ENCODE peak calls at places on chromosome 16, in four cellular contexts. F is stomach, B is uterus, H is GM13976. N is an unnamed sample.

GRCh38 chr16:2486645-2487516 is 12.0 kb downstream of the TBC1D24 start:
- DNase-seq in F (peak), B (no peak), H (peak), N (peak)

GRCh38 chr16:27287887-27288286 is 19.3 kb upstream of the NSMCE1 start:
- DNase-seq in F (no peak), B (no peak), H (no peak), N (no peak)

GRCh38 chr16:58948244-58948643 is 214.1 kb upstream of the GOT2 start:
- DNase-seq in F (no peak), B (no peak), H (no peak), N (no peak)

GRCh38 chr16:2484898-2485508 is 10.1 kb downstream of the TBC1D24 start:
- DNase-seq in F (no peak), B (no peak), H (no peak), N (no peak)

GRCh38 chr16:57480127-57480753 is 6.1 kb downstream of the DOK4 start:
- DNase-seq in F (peak), B (peak), H (no peak), N (no peak)

GRCh38 chr16:68640972-68641371 is 4.1 kb upstream of the CDH3 start:
- DNase-seq in F (peak), B (no peak), H (no peak), N (no peak)

GRCh38 chr16:3007957-3008748 is 4.6 kb upstream of the CLDN9 start:
- DNase-seq in F (no peak), B (no peak), H (no peak), N (no peak)

GRCh38 chr16:72590179-72590937 is 418.4 kb upstream of the PMFBP1 start:
- DNase-seq in F (no peak), B (no peak), H (peak), N (peak)

GRCh38 chr16:51982715-51983680 is 563.9 kb downstream of the TOX3 start:
- DNase-seq in F (peak), B (peak), H (peak), N (peak)

GRCh38 chr16:88940196-88941050 is 36.6 kb downstream of the CBFA2T3 start:
- DNase-seq in F (no peak), B (no peak), H (peak), N (peak)

GRCh38 chr16:23534868-23535860 is 22.0 kb downstream of the EARS2 start:
- DNase-seq in F (no peak), B (no peak), H (no peak), N (no peak)

GRCh38 chr16:25024900-25025299 is 9.7 kb upstream of the ARHGAP17 start:
- DNase-seq in F (no peak), B (no peak), H (no peak), N (no peak)

GRCh38 chr16:51524555-51525373 is 373.7 kb upstream of the SALL1 start:
- DNase-seq in F (no peak), B (no peak), H (no peak), N (no peak)

GRCh38 chr16:85553436-85554113 is 59.5 kb upstream of the GSE1 start:
- DNase-seq in F (peak), B (peak), H (peak), N (peak)

GRCh38 chr16:30647274-30647571 is 3.5 kb upstream of the PRR14 start:
- DNase-seq in F (no peak), B (no peak), H (no peak), N (no peak)

GRCh38 chr16:27768651-27769270 is 218.8 kb downstream of the KATNIP start:
- DNase-seq in F (no peak), B (no peak), H (no peak), N (no peak)

GRCh38 chr16:10314811-10315210 is 71.0 kb upstream of the ATF7IP2 start:
- DNase-seq in F (no peak), B (no peak), H (no peak), N (no peak)

GRCh38 chr16:67864594-67864993 is 8.3 kb upstream of the EDC4 start:
- DNase-seq in F (no peak), B (no peak), H (no peak), N (no peak)

GRCh38 chr16:73289232-73289631 is 241.3 kb upstream of the ZFHX3 start:
- DNase-seq in F (no peak), B (no peak), H (peak), N (peak)

GRCh38 chr16:72927199-72928088 is 120.5 kb downstream of the ZFHX3 start:
- DNase-seq in F (no peak), B (peak), H (no peak), N (no peak)

GRCh38 chr16:48623304-48624016 is 13.5 kb upstream of the N4BP1 start:
- DNase-seq in F (peak), B (peak), H (peak), N (peak)

GRCh38 chr16:88687676-88688012 is 1.3 kb upstream of the SNAI3 start:
- DNase-seq in F (no peak), B (no peak), H (no peak), N (no peak)

GRCh38 chr16:31265329-31266245 is 5.8 kb downstream of the ITGAM start:
- DNase-seq in F (peak), B (no peak), H (peak), N (peak)

GRCh38 chr16:81863630-81864352 is 84.7 kb downstream of the PLCG2 start:
- DNase-seq in F (no peak), B (no peak), H (peak), N (peak)

GRCh38 chr16:58306327-58306726 is 11.5 kb upstream of the PRSS54 start:
- DNase-seq in F (peak), B (no peak), H (no peak), N (no peak)

GRCh38 chr16:27972500-27972899 is 91.0 kb downstream of the GSG1L start:
- DNase-seq in F (no peak), B (no peak), H (peak), N (peak)

GRCh38 chr16:13419589-13419988 is 500.4 kb upstream of the ERCC4 start:
- DNase-seq in F (no peak), B (no peak), H (no peak), N (no peak)
- TF ChIP-seq CTCF in F (no peak), B (no peak), H (no peak), N (no peak)

GRCh38 chr16:79169239-79169638 is 431.3 kb downstream of the MAF start:
- DNase-seq in F (no peak), B (no peak), H (no peak), N (no peak)
- TF ChIP-seq CTCF in F (no peak), B (no peak), H (peak), N (no peak)

GRCh38 chr16:65717006-65717720 is 595.3 kb upstream of the CDH11 start:
- DNase-seq in F (no peak), B (no peak), H (no peak), N (no peak)

GRCh38 chr16:65728172-65728571 is 606.3 kb upstream of the CDH11 start:
- DNase-seq in F (no peak), B (no peak), H (no peak), N (no peak)

GRCh38 chr16:65725156-65725845 is 603.4 kb upstream of the CDH11 start:
- DNase-seq in F (no peak), B (no peak), H (no peak), N (no peak)

GRCh38 chr16:65727534-65728137 is 605.8 kb upstream of the CDH11 start:
- DNase-seq in F (no peak), B (no peak), H (no peak), N (no peak)

DNA sequence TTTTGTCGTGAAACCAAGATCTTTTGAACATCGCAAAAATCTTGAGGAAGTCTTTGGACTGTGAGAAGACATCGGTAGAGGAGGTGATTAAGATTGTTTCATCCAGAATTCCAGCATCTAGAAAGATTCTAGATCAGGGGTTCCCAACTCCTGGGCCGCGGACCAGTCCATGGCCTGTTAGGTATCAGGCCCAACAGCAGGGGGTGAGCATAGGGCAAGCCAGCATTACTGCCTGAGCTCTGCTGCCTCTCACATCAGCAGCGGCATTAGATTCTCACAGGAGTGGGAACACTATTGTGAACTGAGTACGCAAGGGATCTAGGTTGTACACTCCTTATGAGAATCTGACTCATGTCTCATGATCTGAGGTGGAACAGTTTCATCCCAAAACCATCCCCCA is 600.6 kb upstream of the CDH11 start:
- DNase-seq in F (no peak), B (no peak), H (no peak), N (no peak)
- TF ChIP-seq CTCF in F (no peak), B (no peak), H (no peak), N (no peak)

GRCh38 chr16:5415123-5415522 is 317.5 kb upstream of the EEF2KMT start:
- DNase-seq in F (no peak), B (no peak), H (no peak), N (no peak)

GRCh38 chr16:5416013-5416412 is 318.4 kb upstream of the EEF2KMT start:
- DNase-seq in F (no peak), B (no peak), H (no peak), N (no peak)

DNA sequence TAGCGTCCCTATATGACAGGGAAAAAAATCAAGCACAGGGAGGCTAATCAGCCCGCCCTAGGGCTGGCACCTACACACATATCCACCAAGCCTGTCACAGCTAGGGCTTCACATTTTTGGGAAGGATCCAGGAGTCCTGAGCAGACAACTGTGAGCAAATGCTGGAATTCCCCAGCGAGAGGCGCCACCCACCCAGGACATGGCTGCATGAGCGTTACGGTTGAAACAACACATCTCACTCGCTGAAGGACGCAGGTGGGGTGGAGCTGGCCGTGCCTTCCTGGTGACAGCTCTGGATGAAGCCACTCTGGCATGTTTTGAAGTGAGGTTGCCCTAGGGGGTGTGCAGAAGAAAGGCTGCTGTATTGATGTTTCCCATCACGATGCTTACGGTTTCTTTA is 315.1 kb upstream of the EEF2KMT start:
- DNase-seq in F (no peak), B (no peak), H (no peak), N (no peak)
- TF ChIP-seq CTCF in F (no peak), B (no peak), H (no peak), N (no peak)

GRCh38 chr16:8714143-8714542 is 39.7 kb downstream of the ABAT start:
- DNase-seq in F (no peak), B (no peak), H (no peak), N (no peak)
- TF ChIP-seq CTCF in F (no peak), B (no peak), H (no peak), N (no peak)

GRCh38 chr16:35255816-35256215 is 1796.4 kb downstream of the TP53TG3F start:
- DNase-seq in F (no peak), B (no peak), H (no peak), N (no peak)
- TF ChIP-seq CTCF in F (no peak), B (no peak), H (no peak), N (no peak)

GRCh38 chr16:13507530-13507929 is 412.4 kb upstream of the ERCC4 start:
- DNase-seq in F (no peak), B (no peak), H (no peak), N (no peak)

GRCh38 chr16:13510425-13511151 is 409.4 kb upstream of the ERCC4 start:
- DNase-seq in F (no peak), B (no peak), H (no peak), N (no peak)
- TF ChIP-seq CTCF in F (no peak), B (no peak), H (no peak), N (no peak)

GRCh38 chr16:86823125-86823524 is 244.8 kb downstream of the FOXL1 start:
- DNase-seq in F (no peak), B (no peak), H (no peak), N (no peak)
- TF ChIP-seq CTCF in F (no peak), B (no peak), H (no peak), N (no peak)

GRCh38 chr16:590875-591200 is 972 bp downstream of the RAB40C start:
- DNase-seq in F (no peak), B (no peak), H (no peak), N (no peak)

GRCh38 chr16:593406-593805 is 3.5 kb downstream of the RAB40C start:
- DNase-seq in F (peak), B (no peak), H (no peak), N (no peak)

GRCh38 chr16:591892-592517 is 2.1 kb downstream of the RAB40C start:
- DNase-seq in F (no peak), B (no peak), H (no peak), N (no peak)

GRCh38 chr16:593807-594206 is 3.9 kb downstream of the RAB40C start:
- DNase-seq in F (no peak), B (no peak), H (no peak), N (no peak)

DNA sequence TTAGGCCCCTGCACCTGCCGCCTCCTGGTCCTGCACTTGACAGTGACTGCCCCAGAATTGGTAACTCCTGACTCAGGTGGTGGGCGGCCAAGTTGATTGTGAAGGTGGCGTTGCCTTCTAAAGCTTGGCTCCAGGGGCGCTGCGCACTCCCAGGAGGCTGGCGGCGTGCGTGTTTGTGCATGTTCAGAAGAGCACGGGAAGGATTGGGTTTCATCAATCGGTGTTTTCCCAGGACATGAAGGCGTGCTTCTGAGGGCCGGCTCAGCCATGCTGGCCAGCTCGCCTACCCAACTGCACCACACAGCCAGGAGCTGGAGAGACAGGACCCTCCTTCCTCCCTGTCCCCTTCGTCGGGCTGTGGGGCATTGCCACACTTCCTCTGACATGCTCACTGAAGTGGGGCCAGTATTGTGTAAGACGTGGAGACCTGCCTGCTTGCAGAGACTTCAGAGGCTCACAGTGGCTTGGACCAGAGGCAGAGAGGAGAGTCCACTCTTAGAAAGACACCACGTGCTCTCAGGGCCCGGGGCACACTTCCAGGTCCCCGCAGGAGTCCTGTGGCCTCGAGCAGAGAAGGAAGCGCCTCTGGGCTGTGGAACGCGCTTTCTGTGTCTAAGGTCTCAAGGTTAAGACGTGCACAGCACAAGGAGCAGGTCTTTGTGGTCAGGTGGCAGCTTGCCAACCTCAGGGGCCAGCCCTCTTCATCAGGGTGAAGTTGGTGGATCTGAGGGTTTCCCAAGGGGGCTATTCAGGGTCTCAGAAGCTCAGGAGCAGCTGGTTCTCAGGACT is 2.8 kb downstream of the RAB40C start:
- DNase-seq in F (peak), B (no peak), H (no peak), N (no peak)
- TF ChIP-seq CTCF in F (no peak), B (no peak), H (no peak), N (no peak)

DNA sequence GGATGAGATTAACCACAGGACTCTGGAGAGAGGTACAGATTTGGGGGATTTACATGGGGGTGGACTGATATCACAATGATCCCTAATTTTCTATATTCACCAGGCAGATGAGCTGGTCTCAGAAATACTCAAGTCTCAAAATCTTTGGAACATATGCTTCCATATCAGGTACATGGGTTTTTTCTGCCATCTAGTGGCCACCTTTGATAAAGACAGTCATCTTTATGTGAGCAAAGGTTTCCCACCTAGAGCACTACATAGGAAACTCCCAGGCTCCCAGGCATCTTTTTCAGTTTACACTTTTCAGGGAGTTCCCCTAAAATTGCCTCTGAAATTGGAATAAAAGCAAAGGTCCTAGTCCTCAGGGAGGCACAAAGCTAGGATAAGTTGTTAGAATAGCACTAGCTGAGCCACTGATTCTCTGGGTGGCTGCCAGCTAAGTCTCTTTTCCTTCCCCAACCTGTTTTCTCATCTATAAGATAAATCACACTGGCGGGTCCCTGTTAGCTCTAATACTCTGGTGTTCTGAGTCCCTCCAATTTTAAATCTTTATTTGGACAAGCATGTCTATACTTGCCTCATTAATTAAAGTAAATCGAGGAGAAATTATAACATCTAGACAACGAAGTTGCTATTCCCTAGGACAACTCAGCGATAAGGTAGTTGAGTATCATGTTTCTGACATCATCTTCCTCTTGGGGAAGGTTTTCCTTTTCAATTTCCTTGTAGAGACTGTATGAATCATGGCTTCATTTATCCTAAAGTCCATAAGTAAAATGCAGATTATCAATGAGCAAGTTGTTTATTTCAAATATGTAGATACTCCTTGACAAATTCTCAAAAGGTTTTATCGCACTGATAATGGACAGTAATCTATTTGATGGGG is 19.0 kb upstream of the MON1B start:
- DNase-seq in F (no peak), B (peak), H (peak), N (peak)
- TF ChIP-seq CTCF in F (peak), B (peak), H (peak), N (peak)

N was measured in GM10248.